ENCODE peak calls at places on chromosomes 7 and 10, in ten cellular contexts. One of them, this sample, is unnamed.

GRCh38 chr10:88389456-88389855 is 193.7 kb downstream of the RNLS start:
- DNase-seq in OCI-M1: peak
- DNase-seq in GM19239: no peak
- DNase-seq in neural progenitor cell: peak
- DNase-seq in H9: no peak
- DNase-seq in fibroblast of the conjunctiva: peak
- DNase-seq in stromal cell of bone marrow: peak
- DNase-seq in OCI-LY7: peak
- DNase-seq in Right ventricle myocardium superior: no peak
- DNase-seq in sciatic nerve: no peak
- DNase-seq in this sample: no peak

GRCh38 chr7:133077394-133077793 is 4.5 kb downstream of the CHCHD3 start:
- DNase-seq in OCI-M1: no peak
- DNase-seq in GM19239: no peak
- DNase-seq in neural progenitor cell: no peak
- DNase-seq in H9: no peak
- DNase-seq in fibroblast of the conjunctiva: no peak
- DNase-seq in stromal cell of bone marrow: no peak
- DNase-seq in OCI-LY7: no peak
- DNase-seq in Right ventricle myocardium superior: no peak
- DNase-seq in sciatic nerve: no peak
- DNase-seq in this sample: no peak

GRCh38 chr7:113087278-113087998 is 811 bp upstream of the GPR85 start:
- DNase-seq in OCI-M1: peak
- DNase-seq in GM19239: no peak
- DNase-seq in neural progenitor cell: peak
- DNase-seq in H9: no peak
- DNase-seq in fibroblast of the conjunctiva: peak
- DNase-seq in stromal cell of bone marrow: peak
- DNase-seq in OCI-LY7: no peak
- DNase-seq in Right ventricle myocardium superior: no peak
- DNase-seq in sciatic nerve: no peak
- DNase-seq in this sample: no peak

GRCh38 chr10:89633484-89633883 is 11.6 kb downstream of the PANK1 start:
- DNase-seq in OCI-M1: no peak
- DNase-seq in GM19239: no peak
- DNase-seq in neural progenitor cell: no peak
- DNase-seq in H9: no peak
- DNase-seq in fibroblast of the conjunctiva: peak
- DNase-seq in stromal cell of bone marrow: peak
- DNase-seq in OCI-LY7: no peak
- DNase-seq in Right ventricle myocardium superior: no peak
- DNase-seq in sciatic nerve: no peak
- DNase-seq in this sample: no peak

GRCh38 chr10:66281327-66281726 is 644.5 kb upstream of the LRRTM3 start:
- DNase-seq in OCI-M1: no peak
- DNase-seq in GM19239: no peak
- DNase-seq in neural progenitor cell: no peak
- DNase-seq in H9: no peak
- DNase-seq in fibroblast of the conjunctiva: no peak
- DNase-seq in stromal cell of bone marrow: no peak
- DNase-seq in OCI-LY7: no peak
- DNase-seq in Right ventricle myocardium superior: no peak
- DNase-seq in sciatic nerve: no peak
- DNase-seq in this sample: no peak

GRCh38 chr10:94199565-94199964 is 163.2 kb downstream of the NOC3L start:
- DNase-seq in OCI-M1: no peak
- DNase-seq in GM19239: no peak
- DNase-seq in neural progenitor cell: no peak
- DNase-seq in H9: no peak
- DNase-seq in fibroblast of the conjunctiva: no peak
- DNase-seq in stromal cell of bone marrow: peak
- DNase-seq in OCI-LY7: no peak
- DNase-seq in Right ventricle myocardium superior: no peak
- DNase-seq in sciatic nerve: no peak
- DNase-seq in this sample: no peak

GRCh38 chr7:33411000-33411399 is 281.6 kb downstream of the BBS9 start:
- DNase-seq in OCI-M1: no peak
- DNase-seq in GM19239: no peak
- DNase-seq in neural progenitor cell: no peak
- DNase-seq in H9: no peak
- DNase-seq in fibroblast of the conjunctiva: no peak
- DNase-seq in stromal cell of bone marrow: no peak
- DNase-seq in OCI-LY7: no peak
- DNase-seq in Right ventricle myocardium superior: no peak
- DNase-seq in sciatic nerve: no peak
- DNase-seq in this sample: no peak

GRCh38 chr7:17129218-17129617 is 169.2 kb upstream of the AHR start:
- DNase-seq in OCI-M1: no peak
- DNase-seq in GM19239: no peak
- DNase-seq in neural progenitor cell: no peak
- DNase-seq in H9: no peak
- DNase-seq in fibroblast of the conjunctiva: no peak
- DNase-seq in stromal cell of bone marrow: no peak
- DNase-seq in OCI-LY7: no peak
- DNase-seq in Right ventricle myocardium superior: no peak
- DNase-seq in sciatic nerve: no peak
- DNase-seq in this sample: no peak

GRCh38 chr10:81200801-81201200 is 663.1 kb downstream of the SH2D4B start:
- DNase-seq in OCI-M1: no peak
- DNase-seq in GM19239: no peak
- DNase-seq in neural progenitor cell: no peak
- DNase-seq in H9: no peak
- DNase-seq in fibroblast of the conjunctiva: no peak
- DNase-seq in stromal cell of bone marrow: no peak
- DNase-seq in OCI-LY7: no peak
- DNase-seq in Right ventricle myocardium superior: no peak
- DNase-seq in sciatic nerve: no peak
- DNase-seq in this sample: no peak

GRCh38 chr10:126921974-126922525 is 16.8 kb downstream of the DOCK1 start:
- DNase-seq in OCI-M1: no peak
- DNase-seq in GM19239: no peak
- DNase-seq in neural progenitor cell: no peak
- DNase-seq in H9: no peak
- DNase-seq in fibroblast of the conjunctiva: peak
- DNase-seq in stromal cell of bone marrow: peak
- DNase-seq in OCI-LY7: no peak
- DNase-seq in Right ventricle myocardium superior: no peak
- DNase-seq in sciatic nerve: no peak
- DNase-seq in this sample: no peak

GRCh38 chr7:84589012-84589411 is 394.4 kb upstream of the SEMA3A start:
- DNase-seq in OCI-M1: no peak
- DNase-seq in GM19239: no peak
- DNase-seq in neural progenitor cell: no peak
- DNase-seq in H9: no peak
- DNase-seq in fibroblast of the conjunctiva: no peak
- DNase-seq in stromal cell of bone marrow: no peak
- DNase-seq in OCI-LY7: no peak
- DNase-seq in Right ventricle myocardium superior: no peak
- DNase-seq in sciatic nerve: no peak
- DNase-seq in this sample: no peak

GRCh38 chr10:99279626-99280111 is 44.0 kb upstream of the HPSE2 start:
- DNase-seq in OCI-M1: no peak
- DNase-seq in GM19239: no peak
- DNase-seq in neural progenitor cell: no peak
- DNase-seq in H9: no peak
- DNase-seq in fibroblast of the conjunctiva: no peak
- DNase-seq in stromal cell of bone marrow: peak
- DNase-seq in OCI-LY7: no peak
- DNase-seq in Right ventricle myocardium superior: no peak
- DNase-seq in sciatic nerve: no peak
- DNase-seq in this sample: no peak

GRCh38 chr10:36676321-36677169 is 448.9 kb upstream of the ANKRD30A start:
- DNase-seq in OCI-M1: no peak
- DNase-seq in GM19239: no peak
- DNase-seq in neural progenitor cell: no peak
- DNase-seq in H9: no peak
- DNase-seq in fibroblast of the conjunctiva: no peak
- DNase-seq in stromal cell of bone marrow: peak
- DNase-seq in OCI-LY7: no peak
- DNase-seq in Right ventricle myocardium superior: no peak
- DNase-seq in sciatic nerve: no peak
- DNase-seq in this sample: no peak

GRCh38 chr10:58512470-58513188 is at the start of gene BICC1:
- DNase-seq in OCI-M1: no peak
- DNase-seq in GM19239: no peak
- DNase-seq in neural progenitor cell: peak
- DNase-seq in H9: peak
- DNase-seq in fibroblast of the conjunctiva: no peak
- DNase-seq in stromal cell of bone marrow: peak
- DNase-seq in OCI-LY7: no peak
- DNase-seq in Right ventricle myocardium superior: peak
- DNase-seq in sciatic nerve: peak
- DNase-seq in this sample: peak

GRCh38 chr7:131578602-131579001 is 22.2 kb upstream of the PODXL start:
- DNase-seq in OCI-M1: no peak
- DNase-seq in GM19239: no peak
- DNase-seq in neural progenitor cell: peak
- DNase-seq in H9: no peak
- DNase-seq in fibroblast of the conjunctiva: no peak
- DNase-seq in stromal cell of bone marrow: no peak
- DNase-seq in OCI-LY7: no peak
- DNase-seq in Right ventricle myocardium superior: no peak
- DNase-seq in sciatic nerve: no peak
- DNase-seq in this sample: no peak

GRCh38 chr10:91796332-91797076 is 1.7 kb upstream of the TNKS2 start:
- DNase-seq in OCI-M1: peak
- DNase-seq in GM19239: no peak
- DNase-seq in neural progenitor cell: peak
- DNase-seq in H9: peak
- DNase-seq in fibroblast of the conjunctiva: no peak
- DNase-seq in stromal cell of bone marrow: no peak
- DNase-seq in OCI-LY7: peak
- DNase-seq in Right ventricle myocardium superior: peak
- DNase-seq in sciatic nerve: peak
- DNase-seq in this sample: peak

GRCh38 chr7:151113344-151114150 is 27.3 kb downstream of the AGAP3 start:
- DNase-seq in OCI-M1: no peak
- DNase-seq in GM19239: no peak
- DNase-seq in neural progenitor cell: peak
- DNase-seq in H9: peak
- DNase-seq in fibroblast of the conjunctiva: no peak
- DNase-seq in stromal cell of bone marrow: peak
- DNase-seq in OCI-LY7: no peak
- DNase-seq in Right ventricle myocardium superior: no peak
- DNase-seq in sciatic nerve: no peak
- DNase-seq in this sample: peak

GRCh38 chr10:86291616-86292340 is 74.8 kb downstream of the GRID1 start:
- DNase-seq in OCI-M1: no peak
- DNase-seq in GM19239: no peak
- DNase-seq in neural progenitor cell: peak
- DNase-seq in H9: peak
- DNase-seq in fibroblast of the conjunctiva: no peak
- DNase-seq in stromal cell of bone marrow: no peak
- DNase-seq in OCI-LY7: no peak
- DNase-seq in Right ventricle myocardium superior: no peak
- DNase-seq in sciatic nerve: no peak
- DNase-seq in this sample: no peak

GRCh38 chr7:115965241-115965640 is 65.3 kb downstream of the TFEC start:
- DNase-seq in OCI-M1: peak
- DNase-seq in GM19239: no peak
- DNase-seq in neural progenitor cell: no peak
- DNase-seq in H9: no peak
- DNase-seq in fibroblast of the conjunctiva: no peak
- DNase-seq in stromal cell of bone marrow: no peak
- DNase-seq in OCI-LY7: no peak
- DNase-seq in Right ventricle myocardium superior: no peak
- DNase-seq in sciatic nerve: no peak
- DNase-seq in this sample: no peak

GRCh38 chr10:132650611-132651250 is 113.1 kb downstream of the INPP5A start:
- DNase-seq in OCI-M1: no peak
- DNase-seq in GM19239: no peak
- DNase-seq in neural progenitor cell: no peak
- DNase-seq in H9: no peak
- DNase-seq in fibroblast of the conjunctiva: no peak
- DNase-seq in stromal cell of bone marrow: no peak
- DNase-seq in OCI-LY7: no peak
- DNase-seq in Right ventricle myocardium superior: no peak
- DNase-seq in sciatic nerve: peak
- DNase-seq in this sample: no peak

GRCh38 chr7:116979430-116979829 is 26.1 kb downstream of the ST7 start:
- DNase-seq in OCI-M1: no peak
- DNase-seq in GM19239: no peak
- DNase-seq in neural progenitor cell: no peak
- DNase-seq in H9: no peak
- DNase-seq in fibroblast of the conjunctiva: no peak
- DNase-seq in stromal cell of bone marrow: no peak
- DNase-seq in OCI-LY7: no peak
- DNase-seq in Right ventricle myocardium superior: no peak
- DNase-seq in sciatic nerve: no peak
- DNase-seq in this sample: no peak

GRCh38 chr10:20767028-20767427 is 130.1 kb downstream of the NEBL start:
- DNase-seq in OCI-M1: no peak
- DNase-seq in GM19239: no peak
- DNase-seq in neural progenitor cell: no peak
- DNase-seq in H9: no peak
- DNase-seq in fibroblast of the conjunctiva: peak
- DNase-seq in stromal cell of bone marrow: no peak
- DNase-seq in OCI-LY7: no peak
- DNase-seq in Right ventricle myocardium superior: no peak
- DNase-seq in sciatic nerve: no peak
- DNase-seq in this sample: no peak

GRCh38 chr7:28102778-28103177 is 77.8 kb downstream of the JAZF1 start:
- DNase-seq in OCI-M1: peak
- DNase-seq in GM19239: no peak
- DNase-seq in neural progenitor cell: no peak
- DNase-seq in H9: no peak
- DNase-seq in fibroblast of the conjunctiva: peak
- DNase-seq in stromal cell of bone marrow: peak
- DNase-seq in OCI-LY7: no peak
- DNase-seq in Right ventricle myocardium superior: no peak
- DNase-seq in sciatic nerve: no peak
- DNase-seq in this sample: no peak

This sample was measured in ELF-1.